ENCODE peak calls at places on chromosomes 4 and X, in seven cellular contexts. One of them, this sample, is unnamed.

GRCh38 chr4:23290656-23291055 is 597.9 kb downstream of the GBA3 start:
- DNase-seq in HTR-8/SVneo: no peak
- DNase-seq in astrocyte of the spinal cord: peak
- DNase-seq in dorsolateral prefrontal cortex: no peak
- DNase-seq in activated naive CD8-positive, alpha-beta T cell treated with anti-CD3 and anti-CD28 coated beads, Interleukin-2, amount 50 U/mL, for 24 hours: no peak
- DNase-seq in T-helper 1 cell: no peak
- DNase-seq in cerebellar nuclear complex: no peak
- DNase-seq in this sample: no peak

GRCh38 chr4:7448036-7448435 is 13.3 kb upstream of the PSAPL1 start:
- DNase-seq in T-helper 1 cell: no peak
- DNase-seq in activated naive CD8-positive, alpha-beta T cell treated with anti-CD3 and anti-CD28 coated beads, Interleukin-2, amount 50 U/mL, for 24 hours: no peak
- DNase-seq in astrocyte of the spinal cord: no peak
- DNase-seq in cerebellar nuclear complex: no peak
- DNase-seq in dorsolateral prefrontal cortex: no peak
- DNase-seq in HTR-8/SVneo: no peak
- DNase-seq in this sample: no peak

GRCh38 chrX:45743081-45743533 is 542.4 kb upstream of the DIPK2B start:
- DNase-seq in astrocyte of the spinal cord: peak
- DNase-seq in cerebellar nuclear complex: no peak
- DNase-seq in T-helper 1 cell: no peak
- DNase-seq in HTR-8/SVneo: peak
- DNase-seq in activated naive CD8-positive, alpha-beta T cell treated with anti-CD3 and anti-CD28 coated beads, Interleukin-2, amount 50 U/mL, for 24 hours: no peak
- DNase-seq in dorsolateral prefrontal cortex: no peak
- DNase-seq in this sample: peak

GRCh38 chr4:143035661-143036060 is 149.1 kb upstream of the USP38 start:
- DNase-seq in T-helper 1 cell: no peak
- DNase-seq in astrocyte of the spinal cord: no peak
- DNase-seq in dorsolateral prefrontal cortex: no peak
- DNase-seq in activated naive CD8-positive, alpha-beta T cell treated with anti-CD3 and anti-CD28 coated beads, Interleukin-2, amount 50 U/mL, for 24 hours: no peak
- DNase-seq in cerebellar nuclear complex: no peak
- DNase-seq in HTR-8/SVneo: no peak
- DNase-seq in this sample: no peak

GRCh38 chrX:105870465-105870864 is 48.1 kb downstream of the NRK start:
- DNase-seq in astrocyte of the spinal cord: no peak
- DNase-seq in dorsolateral prefrontal cortex: no peak
- DNase-seq in activated naive CD8-positive, alpha-beta T cell treated with anti-CD3 and anti-CD28 coated beads, Interleukin-2, amount 50 U/mL, for 24 hours: no peak
- DNase-seq in T-helper 1 cell: no peak
- DNase-seq in cerebellar nuclear complex: no peak
- DNase-seq in HTR-8/SVneo: no peak
- DNase-seq in this sample: no peak

GRCh38 chr4:116839826-116840225 is 245.6 kb downstream of the TRAM1L1 start:
- DNase-seq in astrocyte of the spinal cord: peak
- DNase-seq in cerebellar nuclear complex: no peak
- DNase-seq in dorsolateral prefrontal cortex: no peak
- DNase-seq in activated naive CD8-positive, alpha-beta T cell treated with anti-CD3 and anti-CD28 coated beads, Interleukin-2, amount 50 U/mL, for 24 hours: no peak
- DNase-seq in HTR-8/SVneo: no peak
- DNase-seq in T-helper 1 cell: no peak
- DNase-seq in this sample: no peak

GRCh38 chr4:101597204-101597603 is 193.3 kb upstream of the BANK1 start:
- DNase-seq in T-helper 1 cell: peak
- DNase-seq in HTR-8/SVneo: no peak
- DNase-seq in cerebellar nuclear complex: no peak
- DNase-seq in activated naive CD8-positive, alpha-beta T cell treated with anti-CD3 and anti-CD28 coated beads, Interleukin-2, amount 50 U/mL, for 24 hours: peak
- DNase-seq in dorsolateral prefrontal cortex: no peak
- DNase-seq in astrocyte of the spinal cord: no peak
- DNase-seq in this sample: no peak

GRCh38 chr4:52824603-52825310 is 37.4 kb upstream of the RASL11B start:
- DNase-seq in cerebellar nuclear complex: no peak
- DNase-seq in activated naive CD8-positive, alpha-beta T cell treated with anti-CD3 and anti-CD28 coated beads, Interleukin-2, amount 50 U/mL, for 24 hours: no peak
- DNase-seq in astrocyte of the spinal cord: no peak
- DNase-seq in HTR-8/SVneo: no peak
- DNase-seq in T-helper 1 cell: no peak
- DNase-seq in dorsolateral prefrontal cortex: no peak
- DNase-seq in this sample: no peak

GRCh38 chrX:16993791-16994318 is 47.4 kb downstream of the REPS2 start:
- DNase-seq in activated naive CD8-positive, alpha-beta T cell treated with anti-CD3 and anti-CD28 coated beads, Interleukin-2, amount 50 U/mL, for 24 hours: no peak
- DNase-seq in cerebellar nuclear complex: no peak
- DNase-seq in T-helper 1 cell: no peak
- DNase-seq in astrocyte of the spinal cord: no peak
- DNase-seq in dorsolateral prefrontal cortex: no peak
- DNase-seq in HTR-8/SVneo: no peak
- DNase-seq in this sample: no peak

GRCh38 chrX:150184487-150184886 is 178.6 kb upstream of the MAMLD1 start:
- DNase-seq in activated naive CD8-positive, alpha-beta T cell treated with anti-CD3 and anti-CD28 coated beads, Interleukin-2, amount 50 U/mL, for 24 hours: no peak
- DNase-seq in T-helper 1 cell: no peak
- DNase-seq in HTR-8/SVneo: no peak
- DNase-seq in dorsolateral prefrontal cortex: no peak
- DNase-seq in astrocyte of the spinal cord: peak
- DNase-seq in cerebellar nuclear complex: no peak
- DNase-seq in this sample: no peak

GRCh38 chr4:54959656-54960055 is 165.7 kb downstream of the KDR start:
- DNase-seq in cerebellar nuclear complex: no peak
- DNase-seq in T-helper 1 cell: no peak
- DNase-seq in astrocyte of the spinal cord: peak
- DNase-seq in dorsolateral prefrontal cortex: no peak
- DNase-seq in HTR-8/SVneo: no peak
- DNase-seq in activated naive CD8-positive, alpha-beta T cell treated with anti-CD3 and anti-CD28 coated beads, Interleukin-2, amount 50 U/mL, for 24 hours: no peak
- DNase-seq in this sample: no peak

This sample was measured in HCT116.